ENCODE peak calls at places on chromosomes 3 and 15, in eight cellular contexts. E, N, Z, P, M, H, W and A are unnamed samples.

GRCh38 chr3:159191454-159191853 is 389.6 kb downstream of the MFSD1 start:
- DNase-seq in H (no peak), W (no peak), Z (no peak), M (no peak), E (peak; percentile 64), P (no peak), N (no peak), A (no peak)

GRCh38 chr3:167651820-167652219 is 1.9 kb downstream of the WDR49 start:
- DNase-seq in H (no peak), W (no peak), E (no peak), M (no peak), Z (no peak), P (no peak), N (no peak), A (no peak)

GRCh38 chr3:37892917-37893595 is 31.4 kb downstream of the CTDSPL start:
- DNase-seq in E (peak; percentile 39), H (no peak), M (peak; percentile 20), P (peak; percentile 49), W (no peak), N (no peak), Z (peak; percentile 26), A (peak; percentile 52)

GRCh38 chr3:10927551-10927950 is 65.0 kb upstream of the SLC6A1 start:
- DNase-seq in H (no peak), W (peak; percentile 58), Z (no peak), E (no peak), N (peak; percentile 20), M (no peak), P (no peak), A (peak; percentile 33)

GRCh38 chr3:111212511-111212910 is 140.9 kb downstream of the NECTIN3 start:
- DNase-seq in P (no peak), N (no peak), H (no peak), E (no peak), Z (no peak), W (no peak), M (no peak), A (no peak)

GRCh38 chr15:48374472-48374871 is 43.2 kb downstream of the DUT start:
- DNase-seq in P (no peak), M (no peak), Z (no peak), H (no peak), N (no peak), W (no peak), E (no peak), A (no peak)

GRCh38 chr3:45524605-45525004 is 69.9 kb upstream of the LIMD1 start:
- DNase-seq in P (no peak), N (no peak), M (no peak), H (no peak), E (no peak), W (no peak), Z (no peak), A (no peak)

GRCh38 chr3:151660890-151661289 is 72.8 kb upstream of the AADACL2 start:
- DNase-seq in H (no peak), M (no peak), W (peak; percentile 5), N (no peak), P (no peak), E (no peak), Z (no peak), A (no peak)

GRCh38 chr3:10248984-10249748 is 907 bp downstream of the TATDN2 start:
- DNase-seq in E (no peak), H (peak; percentile 59), W (no peak), N (peak; percentile 43), Z (peak; percentile 16), P (no peak), M (peak; percentile 52), A (no peak)

GRCh38 chr3:62607287-62608029 is 234.1 kb upstream of the FEZF2 start:
- DNase-seq in W (peak; percentile 93), E (peak; percentile 56), Z (no peak), M (no peak), P (peak; percentile 17), H (no peak), N (no peak), A (no peak)

GRCh38 chr15:59997070-59997701 is 6.9 kb upstream of the FOXB1 start:
- DNase-seq in H (no peak), P (no peak), W (no peak), Z (no peak), N (peak; percentile 92), E (no peak), M (no peak), A (no peak)

GRCh38 chr3:182668974-182669373 is 124.3 kb upstream of the ATP11B start:
- DNase-seq in M (no peak), H (no peak), W (peak; percentile 64), Z (no peak), N (no peak), E (no peak), P (no peak), A (no peak)

GRCh38 chr3:182668541-182668940 is 124.8 kb upstream of the ATP11B start:
- DNase-seq in N (no peak), E (no peak), Z (no peak), W (peak; percentile 93), H (no peak), M (no peak), P (no peak), A (no peak)

GRCh38 chr3:182671942-182672341 is 121.4 kb upstream of the ATP11B start:
- DNase-seq in Z (no peak), N (no peak), W (no peak), P (no peak), E (no peak), M (no peak), H (no peak), A (no peak)

GRCh38 chr3:182673336-182673735 is 120.0 kb upstream of the ATP11B start:
- DNase-seq in Z (no peak), W (no peak), E (no peak), N (no peak), M (no peak), P (no peak), H (no peak), A (no peak)
- TF ChIP-seq CTCF in Z (no peak), W (no peak), E (no peak), N (no peak), M (no peak), P (no peak), H (no peak), A (no peak)

DNA sequence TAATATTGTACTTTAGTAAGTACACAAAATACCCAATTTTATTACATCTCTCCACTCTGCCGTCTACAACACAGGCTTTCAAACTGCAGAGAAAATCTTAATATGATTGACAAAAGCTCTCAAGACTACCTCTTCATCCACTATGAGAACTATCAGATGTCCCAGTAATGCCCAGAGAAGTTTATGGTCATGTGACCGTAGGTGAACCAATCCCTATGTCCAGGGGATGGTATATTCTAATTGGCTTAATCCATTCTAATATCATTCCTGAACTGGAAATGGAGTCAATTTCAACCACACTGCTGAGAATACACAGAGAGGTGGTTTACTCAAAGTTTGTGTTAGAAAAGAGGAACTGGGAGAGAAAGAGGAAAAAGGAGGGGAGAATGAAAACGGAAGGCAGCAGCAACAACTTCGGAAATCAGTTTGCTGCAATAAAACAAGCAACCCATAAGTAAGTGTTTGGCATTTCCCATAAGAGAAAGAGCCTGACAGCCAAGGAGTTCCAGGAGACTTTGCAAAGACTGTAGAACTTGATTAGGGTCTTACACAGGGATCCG is 7.3 kb downstream of the SST start:
- DNase-seq in E (no peak), N (no peak), W (no peak), Z (no peak), H (no peak), P (no peak), M (no peak), A (no peak)
- H3K27me3 ChIP-seq in E (no peaks in the 10 kb centered on the region), N (no peaks in the 10 kb centered on the region), W (no peaks in the 10 kb centered on the region), Z (no peaks in the 10 kb centered on the region), H (no peaks in the 10 kb centered on the region), P (no peaks in the 10 kb centered on the region), M (peaks cover 18% of the 10 kb centered on the region), A (peaks cover 4% of the 10 kb centered on the region)

GRCh38 chr15:71105444-71105843 is 9.8 kb upstream of the THSD4 start:
- DNase-seq in E (no peak), P (no peak), H (no peak), Z (no peak), W (no peak), N (no peak), M (no peak), A (no peak)

GRCh38 chr15:71106802-71107500 is 8.3 kb upstream of the THSD4 start:
- DNase-seq in W (peak; percentile 59), M (no peak), Z (no peak), E (no peak), N (no peak), P (no peak), H (no peak), A (no peak)

GRCh38 chr15:71104636-71105035 is 10.6 kb upstream of the THSD4 start:
- DNase-seq in M (no peak), W (no peak), N (no peak), H (no peak), E (no peak), P (no peak), Z (no peak), A (no peak)

GRCh38 chr15:71098920-71099319 is 16.4 kb upstream of the THSD4 start:
- DNase-seq in Z (no peak), E (no peak), M (no peak), N (no peak), W (no peak), P (no peak), H (no peak), A (no peak)

DNA sequence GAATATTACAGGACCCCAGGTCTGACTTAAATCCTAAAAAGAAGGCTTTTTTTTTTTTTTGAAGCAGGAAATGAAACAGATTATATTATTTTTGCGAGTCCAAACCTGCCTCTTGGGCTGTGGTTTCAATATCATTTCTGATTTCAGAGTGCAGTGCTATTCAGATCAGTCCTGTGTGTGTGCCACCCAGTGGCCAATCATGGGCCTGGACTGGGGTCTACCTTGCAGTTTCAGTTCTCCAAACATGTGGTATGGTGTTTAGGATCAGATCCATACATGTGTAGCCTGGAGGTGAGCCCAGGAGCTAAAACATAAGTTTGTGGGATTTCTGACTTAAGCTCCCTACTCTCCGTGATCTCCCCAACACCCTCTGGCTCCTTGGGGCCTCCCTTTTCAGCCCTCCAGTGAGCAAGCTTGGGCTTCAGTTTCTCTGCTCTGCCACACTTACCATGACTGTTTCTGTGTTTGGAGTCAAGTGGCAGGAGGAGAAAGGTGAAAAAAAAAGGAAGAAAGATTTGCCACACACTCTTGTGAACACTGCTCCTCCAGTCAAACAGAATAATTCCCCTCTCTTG is 12.1 kb upstream of the THSD4 start:
- DNase-seq in P (no peak), M (peak; percentile 34), H (no peak), N (no peak), W (peak; percentile 82), Z (peak; percentile 18), E (no peak), A (no peak)
- TF ChIP-seq CTCF in P (no peak), M (peak; percentile 28), H (peak; percentile 54), N (peak; percentile 64), W (peak; percentile 44), Z (no peak), E (peak; percentile 55), A (peak; percentile 56)

DNA sequence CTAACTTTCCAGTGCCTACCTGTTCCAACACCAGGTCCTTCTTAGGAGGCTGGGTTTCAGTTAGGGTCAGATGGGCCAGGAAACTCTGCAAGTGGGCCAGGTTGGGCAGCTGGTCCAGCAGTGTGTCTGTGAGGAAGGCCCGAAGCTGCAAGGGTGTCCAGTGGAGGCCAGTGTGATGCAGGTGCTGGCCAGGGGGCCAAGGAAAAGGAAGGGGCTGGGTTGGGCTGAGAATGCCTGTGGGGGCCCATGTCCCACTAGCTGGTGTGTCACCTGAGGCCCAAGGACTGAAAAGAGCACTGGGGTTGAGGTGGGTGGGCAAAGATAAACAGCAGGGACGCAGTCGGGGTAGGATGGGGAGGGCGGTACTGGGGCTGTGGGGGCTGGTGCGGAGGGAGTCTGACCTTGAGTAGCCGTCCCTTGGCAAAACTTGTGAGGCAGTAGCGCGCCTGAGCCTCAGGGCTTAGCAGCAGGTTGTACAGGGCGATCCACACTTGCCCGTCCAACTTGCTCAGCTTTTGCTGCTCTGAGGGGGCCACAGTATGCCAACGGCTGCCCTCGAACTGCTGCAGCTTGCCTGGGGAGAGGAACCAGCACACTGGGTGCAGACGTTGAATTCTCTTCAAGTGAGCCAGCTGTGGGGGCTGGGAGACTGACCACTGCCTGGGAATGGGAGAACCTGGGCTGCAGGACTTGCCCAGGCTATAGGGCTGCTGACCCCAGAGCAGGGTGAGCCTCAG is 1.5 kb upstream of the RASSF1 start:
- DNase-seq in E (no peak), W (no peak), N (no peak), Z (no peak), H (peak; percentile 22), P (no peak), M (no peak), A (no peak)
- H3K27me3 ChIP-seq in E (peaks cover 11% of the 10 kb centered on the region), W (no peaks in the 10 kb centered on the region), N (peaks cover 19% of the 10 kb centered on the region), Z (no peaks in the 10 kb centered on the region), H (no peaks in the 10 kb centered on the region), P (no peaks in the 10 kb centered on the region), M (peaks cover 25% of the 10 kb centered on the region), A (no peaks in the 10 kb centered on the region)